ENCODE peak calls at places on chromosomes 4 and X, in ten cellular contexts. R, O, M, Z, K, E, N, V, C and W are unnamed samples. For H3K36me3, the result is how much of the 10 kb centered on the place peaks cover.

GRCh38 chr4:8920969-8921368 is 49.3 kb upstream of the HMX1 start:
- DNase-seq in R (no peak), O (no peak), M (no peak), Z (no peak), K (no peak), E (peak), N (no peak), V (no peak), C (no peak), W (no peak)

GRCh38 chr4:156413411-156413985 is 459.8 kb upstream of the CTSO start:
- DNase-seq in R (no peak), O (no peak), M (no peak), Z (no peak), K (no peak), E (no peak), N (no peak), V (peak), C (no peak), W (no peak)

GRCh38 chr4:1505511-1506451 is 99.5 kb upstream of the NKX1-1 start:
- DNase-seq in R (peak), O (no peak), M (no peak), Z (no peak), K (peak), E (peak), N (no peak), V (no peak), C (peak), W (no peak)

GRCh38 chrX:131977619-131978018 is 45.5 kb upstream of the STK26 start:
- DNase-seq in R (no peak), O (no peak), M (no peak), Z (no peak), K (no peak), E (no peak), N (no peak), V (no peak), C (no peak), W (no peak)

GRCh38 chr4:48340276-48340904 is 939 bp upstream of the SLAIN2 start:
- DNase-seq in R (peak), O (no peak), M (no peak), Z (peak), K (peak), E (no peak), N (no peak), V (no peak), C (no peak), W (peak)

GRCh38 chr4:7964890-7965662 is 25.4 kb upstream of the AFAP1 start:
- DNase-seq in R (no peak), O (peak), M (peak), Z (peak), K (no peak), E (no peak), N (peak), V (peak), C (peak), W (no peak)

GRCh38 chr4:20028694-20029093 is 223.0 kb upstream of the SLIT2 start:
- DNase-seq in R (no peak), O (no peak), M (no peak), Z (no peak), K (no peak), E (no peak), N (no peak), V (peak), C (no peak), W (no peak)

GRCh38 chr4:99722006-99722405 is 64.4 kb upstream of the C4orf54 start:
- DNase-seq in R (no peak), O (no peak), M (no peak), Z (no peak), K (no peak), E (no peak), N (no peak), V (no peak), C (no peak), W (no peak)

GRCh38 chr4:122710434-122711308 is 21.8 kb upstream of the BBS12 start:
- DNase-seq in R (no peak), O (no peak), M (no peak), Z (no peak), K (no peak), E (no peak), N (no peak), V (peak), C (no peak), W (peak)

GRCh38 chr4:92066485-92066884 is 237.3 kb upstream of the GRID2 start:
- DNase-seq in R (no peak), O (no peak), M (no peak), Z (no peak), K (no peak), E (no peak), N (no peak), V (no peak), C (no peak), W (no peak)

GRCh38 chrX:118418811-118419251 is 72.9 kb downstream of the WDR44 start:
- DNase-seq in R (no peak), O (no peak), M (no peak), Z (no peak), K (peak), E (no peak), N (no peak), V (no peak), C (no peak), W (no peak)

GRCh38 chrX:118745570-118745969 is 18.2 kb downstream of the IL13RA1 start:
- DNase-seq in R (no peak), O (no peak), M (no peak), Z (no peak), K (no peak), E (no peak), N (no peak), V (no peak), C (no peak), W (no peak)

GRCh38 chr4:47531241-47531953 is 46.3 kb downstream of the ATP10D start:
- DNase-seq in R (no peak), O (no peak), M (peak), Z (no peak), K (peak), E (no peak), N (no peak), V (peak), C (no peak), W (peak)

GRCh38 chr4:54539500-54540029 is 118.2 kb upstream of the KIT start:
- DNase-seq in R (peak), O (peak), M (peak), Z (no peak), K (peak), E (peak), N (peak), V (peak), C (peak), W (no peak)

GRCh38 chr4:93529692-93530091 is 298.9 kb upstream of the ATOH1 start:
- DNase-seq in R (no peak), O (no peak), M (no peak), Z (no peak), K (no peak), E (no peak), N (no peak), V (no peak), C (no peak), W (no peak)

GRCh38 chr4:14254252-14254651 is 626.7 kb upstream of the BOD1L1 start:
- DNase-seq in R (peak), O (no peak), M (peak), Z (peak), K (peak), E (peak), N (peak), V (peak), C (peak), W (peak)

GRCh38 chr4:99403380-99404194 is 31.6 kb downstream of the ADH7 start:
- DNase-seq in R (no peak), O (no peak), M (no peak), Z (no peak), K (no peak), E (no peak), N (no peak), V (peak), C (no peak), W (no peak)

GRCh38 chr4:16187455-16187854 is 38.8 kb downstream of the TAPT1 start:
- DNase-seq in R (no peak), O (no peak), M (no peak), Z (no peak), K (no peak), E (no peak), N (no peak), V (no peak), C (no peak), W (no peak)

GRCh38 chr4:94974773-94975172 is 217.0 kb downstream of the BMPR1B start:
- DNase-seq in R (no peak), O (no peak), M (no peak), Z (no peak), K (no peak), E (no peak), N (no peak), V (peak), C (no peak), W (no peak)

GRCh38 chrX:132461886-132462285 is 27.0 kb downstream of the MBNL3 start:
- DNase-seq in R (no peak), O (no peak), M (no peak), Z (no peak), K (no peak), E (no peak), N (no peak), V (no peak), C (no peak), W (no peak)

GRCh38 chr4:83922419-83922818 is 386.5 kb downstream of the GPAT3 start:
- DNase-seq in R (no peak), O (no peak), M (no peak), Z (no peak), K (no peak), E (no peak), N (no peak), V (no peak), C (no peak), W (no peak)

DNA sequence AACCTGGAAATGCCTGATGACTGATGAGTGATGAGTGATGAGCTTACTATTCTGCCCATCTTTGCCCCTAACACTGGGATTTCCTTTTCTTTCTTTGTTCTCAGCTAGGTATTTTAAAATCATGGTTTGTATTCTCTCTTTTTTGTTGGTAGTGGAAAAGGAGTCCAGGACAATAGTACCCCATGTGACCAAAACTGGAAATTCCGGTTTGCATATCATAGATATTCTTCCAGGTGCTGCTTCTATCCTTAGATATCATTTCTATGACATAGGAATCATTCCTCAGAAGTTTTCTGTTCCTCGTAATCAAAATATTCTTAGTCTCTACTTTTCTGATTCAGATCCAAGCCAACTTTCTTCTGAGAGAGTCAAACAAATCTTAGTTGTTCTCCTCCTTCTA is 320.5 kb upstream of the TET2 start:
- DNase-seq in R (no peak), O (no peak), M (no peak), Z (no peak), K (no peak), E (no peak), N (no peak), V (no peak), C (no peak), W (no peak)
- H3K36me3 ChIP-seq in R (under half), O (under half), M (under half), Z (under half), K (under half), E (under half), N (under half), V (under half), C (under half), W (under half)

DNA sequence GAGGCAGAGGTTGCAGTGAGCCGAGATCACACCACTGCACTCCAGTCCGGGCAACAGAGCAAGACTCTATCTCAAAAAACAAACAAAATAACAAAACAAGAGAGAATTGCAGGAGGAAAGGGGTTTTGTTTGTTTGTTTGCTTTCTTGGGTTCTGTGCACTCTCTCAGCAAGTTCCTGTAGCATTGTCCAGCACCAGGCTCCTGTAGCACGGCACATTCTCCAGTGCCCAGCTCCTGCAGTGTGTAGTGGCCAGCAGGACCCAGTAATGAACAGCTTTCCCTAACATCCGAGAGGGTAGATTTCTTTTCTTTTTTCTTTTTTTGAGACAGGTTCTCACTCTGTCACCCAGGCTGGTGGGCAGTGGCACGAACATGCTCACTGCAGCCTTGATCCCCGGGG is 60.5 kb upstream of the USP9X start:
- DNase-seq in R (no peak), O (no peak), M (no peak), Z (no peak), K (no peak), E (no peak), N (no peak), V (no peak), C (no peak), W (no peak)
- H3K4me3 ChIP-seq in R (no peak), O (no peak), M (no peak), Z (no peak), K (no peak), E (no peak), N (no peak), V (no peak), C (no peak), W (no peak)

GRCh38 chr4:74190919-74191397 is 33.0 kb downstream of the MTHFD2L start:
- DNase-seq in R (no peak), O (no peak), M (no peak), Z (no peak), K (no peak), E (no peak), N (no peak), V (no peak), C (no peak), W (no peak)

GRCh38 chr4:74190332-74190731 is 32.4 kb downstream of the MTHFD2L start:
- DNase-seq in R (no peak), O (no peak), M (no peak), Z (no peak), K (no peak), E (no peak), N (no peak), V (no peak), C (no peak), W (no peak)

GRCh38 chr4:74188912-74189311 is 31.0 kb downstream of the MTHFD2L start:
- DNase-seq in R (no peak), O (no peak), M (no peak), Z (no peak), K (no peak), E (no peak), N (no peak), V (no peak), C (no peak), W (no peak)

GRCh38 chr4:74189331-74190043 is 31.6 kb downstream of the MTHFD2L start:
- DNase-seq in R (no peak), O (no peak), M (no peak), Z (no peak), K (no peak), E (no peak), N (no peak), V (peak), C (no peak), W (peak)
- TF ChIP-seq CTCF in R (peak), O (peak), M (peak), Z (no peak), K (peak), E (peak), N (peak), V (peak), C (peak), W (peak)

GRCh38 chr4:41748788-41749445 is 392 bp upstream of the PHOX2B start:
- DNase-seq in R (no peak), O (no peak), M (no peak), Z (no peak), K (no peak), E (no peak), N (no peak), V (no peak), C (no peak), W (no peak)

GRCh38 chr4:41746440-41747229 is 1.9 kb downstream of the PHOX2B start:
- DNase-seq in R (no peak), O (no peak), M (no peak), Z (no peak), K (no peak), E (no peak), N (no peak), V (no peak), C (no peak), W (no peak)

GRCh38 chr4:41746025-41746439 is 2.5 kb downstream of the PHOX2B start:
- DNase-seq in R (no peak), O (no peak), M (no peak), Z (no peak), K (no peak), E (no peak), N (no peak), V (no peak), C (no peak), W (no peak)

GRCh38 chr4:41748074-41748787 is at the start of gene PHOX2B:
- DNase-seq in R (no peak), O (no peak), M (no peak), Z (no peak), K (no peak), E (no peak), N (no peak), V (no peak), C (no peak), W (no peak)

GRCh38 chr4:41747230-41748055 is 1.1 kb downstream of the PHOX2B start:
- DNase-seq in R (no peak), O (no peak), M (no peak), Z (no peak), K (no peak), E (no peak), N (no peak), V (no peak), C (no peak), W (no peak)
- H3K36me3 ChIP-seq in R (under half), O (under half), M (under half), Z (under half), K (under half), E (under half), N (under half), V (under half), C (under half), W (under half)